ENCODE peak calls at places on chromosomes 11 and 22, in four cellular contexts. F, N, P and J are unnamed samples.

GRCh38 chr22:30178180-30179126 is 68.1 kb downstream of the LIF start:
- DNase-seq in F (no peak), N (no peak), P (no peak), J (no peak)

GRCh38 chr11:109604506-109604905 is 182.5 kb downstream of the C11orf87 start:
- DNase-seq in F (no peak), N (no peak), P (no peak), J (no peak)

GRCh38 chr22:36065775-36066544 is 37.3 kb upstream of the RBFOX2 start:
- DNase-seq in F (peak; percentile 59), N (peak; percentile 81), P (peak; percentile 92), J (peak; percentile 71)

GRCh38 chr11:86230921-86231320 is 13.6 kb upstream of the EED start:
- DNase-seq in F (no peak), N (no peak), P (no peak), J (no peak)

GRCh38 chr11:69534166-69534530 is 52.7 kb downstream of the LINC01488 start:
- DNase-seq in F (peak; percentile 55), N (no peak), P (no peak), J (no peak)

GRCh38 chr11:134725939-134726639 is 314.0 kb upstream of the B3GAT1 start:
- DNase-seq in F (peak; percentile 74), N (no peak), P (no peak), J (peak; percentile 75)

GRCh38 chr11:44316388-44317240 is 6.7 kb upstream of the ALX4 start:
- DNase-seq in F (peak; percentile 19), N (no peak), P (no peak), J (no peak)

GRCh38 chr22:36332623-36333331 is 55.0 kb downstream of the MYH9 start:
- DNase-seq in F (no peak), N (no peak), P (peak; percentile 83), J (no peak)

GRCh38 chr11:75066061-75066460 is 30.6 kb downstream of the OR2AT4 start:
- DNase-seq in F (no peak), N (no peak), P (peak; percentile 38), J (no peak)

GRCh38 chr11:116791813-116792143 is at the start of gene APOA5:
- DNase-seq in F (no peak), N (no peak), P (no peak), J (no peak)

GRCh38 chr11:65744699-65745042 is 24.1 kb upstream of the RNASEH2C start:
- DNase-seq in F (no peak), N (no peak), P (no peak), J (no peak)

GRCh38 chr11:208917-209260 is 1.4 kb downstream of the RIC8A start:
- DNase-seq in F (no peak), N (no peak), P (no peak), J (no peak)

GRCh38 chr11:210803-211180 is 3.3 kb downstream of the RIC8A start:
- DNase-seq in F (no peak), N (no peak), P (no peak), J (no peak)

GRCh38 chr11:208177-208916 is 839 bp downstream of the RIC8A start:
- DNase-seq in F (peak; percentile 85), N (peak; percentile 58), P (peak; percentile 63), J (peak; percentile 80)

GRCh38 chr11:210122-210802 is 2.8 kb downstream of the RIC8A start:
- DNase-seq in F (no peak), N (no peak), P (peak; percentile 88), J (no peak)

GRCh38 chr11:209275-210121 is 2.0 kb downstream of the RIC8A start:
- DNase-seq in F (no peak), N (no peak), P (no peak), J (no peak)
- H3K27ac ChIP-seq in F (no peak overlapping the region), N (peak overlapping the region; percentile 99), P (peak overlapping the region; percentile 82), J (peak overlapping the region; percentile 92)

DNA sequence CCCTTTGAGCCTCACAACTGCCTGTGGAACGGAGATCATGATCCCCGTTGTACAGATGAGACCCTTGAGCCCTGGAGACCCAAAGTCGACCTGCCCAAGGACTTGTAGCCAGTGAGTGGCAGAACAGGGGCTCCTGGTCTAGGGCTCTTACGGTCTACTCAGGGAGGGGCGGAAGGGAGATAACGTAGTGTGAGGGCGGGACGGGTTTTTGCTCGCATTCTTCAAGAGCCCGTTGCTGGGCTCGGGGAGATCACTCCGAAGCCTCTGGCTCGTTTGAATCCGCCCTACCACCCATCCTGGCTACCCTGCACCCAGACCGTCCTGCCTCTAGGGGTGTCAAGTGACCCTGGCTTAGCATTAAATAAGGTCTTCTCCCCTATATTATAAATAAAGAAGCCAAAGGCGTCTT is 637 bp downstream of the CRY2 start:
- DNase-seq in F (peak; percentile 63), N (no peak), P (peak; percentile 64), J (peak; percentile 21)
- H3K4me3 ChIP-seq in F (peak overlapping the region; percentile 66), N (peak overlapping the region; percentile 68), P (peak overlapping the region; percentile 97), J (peak overlapping the region; percentile 95)

DNA sequence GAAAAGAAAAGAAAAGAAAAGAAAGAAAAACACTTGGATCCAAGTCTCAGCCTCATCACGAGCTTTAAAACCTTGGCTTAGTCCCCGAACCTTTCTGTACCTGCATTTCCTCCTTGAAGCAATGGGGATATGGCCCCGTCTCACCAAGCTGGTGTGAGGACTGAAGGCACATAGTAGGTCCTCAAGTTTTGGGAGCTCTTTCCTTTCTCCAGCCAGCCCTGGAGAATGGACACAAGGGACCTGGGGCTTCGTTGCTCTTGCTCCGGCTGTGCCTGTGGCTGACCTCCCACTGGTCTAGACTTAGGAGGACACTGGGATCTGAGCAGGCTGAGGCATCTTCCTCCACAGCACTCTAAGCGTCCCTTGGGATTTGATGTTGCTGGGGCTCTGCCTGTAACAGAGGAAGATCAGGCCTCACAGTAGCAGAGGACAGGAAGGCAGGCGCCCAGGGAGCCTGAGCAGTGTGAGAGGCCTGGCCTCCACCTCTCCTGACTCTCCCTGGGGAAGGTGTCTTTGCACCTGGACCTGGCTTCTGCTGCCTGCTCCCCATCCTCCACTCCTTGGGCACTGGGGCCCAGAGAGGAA is 32.8 kb downstream of the KCNC1 start:
- DNase-seq in F (no peak), N (no peak), P (no peak), J (no peak)
- H3K36me3 ChIP-seq in F (no peaks in the 10 kb centered on the region), N (no peaks in the 10 kb centered on the region), P (no peaks in the 10 kb centered on the region), J (peaks cover 17% of the 10 kb centered on the region)

DNA sequence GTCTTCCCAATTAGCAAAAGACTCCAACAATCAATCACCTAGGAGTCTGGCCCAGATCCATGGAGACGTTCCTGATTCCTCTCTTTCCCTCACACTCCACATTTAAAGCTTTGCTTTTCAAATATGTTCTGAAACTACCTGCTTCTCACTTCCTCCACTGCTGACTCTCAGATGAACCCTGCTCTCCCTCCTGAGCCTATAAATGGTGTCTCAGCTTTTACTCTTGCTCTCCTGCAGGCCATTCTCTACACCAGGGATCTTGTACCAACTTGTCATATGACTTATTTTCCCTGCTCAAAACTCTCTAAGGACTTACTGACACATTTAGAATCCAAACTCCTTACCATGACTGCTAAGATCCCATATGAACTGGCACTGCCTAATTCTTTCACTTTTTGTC is 138.4 kb upstream of the DDI1 start:
- DNase-seq in F (no peak), N (no peak), P (no peak), J (no peak)
- H3K27ac ChIP-seq in F (no peak overlapping the region), N (no peak overlapping the region), P (no peak overlapping the region), J (no peak overlapping the region)

GRCh38 chr22:28442264-28442950 is 237.2 kb downstream of the TTC28 start:
- DNase-seq in F (peak; percentile 83), N (peak; percentile 49), P (peak; percentile 69), J (no peak)
- H3K4me3 ChIP-seq in F (peak overlapping the region; percentile 48), N (peak overlapping the region; percentile 52), P (peak overlapping the region; percentile 45), J (no peak overlapping the region)

DNA sequence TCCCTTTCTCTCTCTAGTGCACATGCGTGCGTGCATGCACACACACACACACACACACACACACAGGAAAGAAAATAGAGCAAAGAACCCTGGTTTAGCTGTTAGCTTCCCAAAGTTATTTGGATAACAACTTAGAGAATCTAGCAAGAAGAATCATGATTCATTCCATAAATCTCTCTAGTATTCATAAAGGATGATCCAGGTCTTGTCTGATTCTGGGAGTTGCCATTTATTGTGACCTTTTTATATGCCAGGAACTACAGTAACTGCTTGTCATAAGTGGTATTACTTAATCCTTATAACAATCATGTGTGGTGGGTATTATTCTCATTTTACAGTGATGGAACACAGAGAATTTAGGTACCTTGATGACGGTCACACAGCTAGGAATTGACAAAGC is 141.5 kb upstream of the MTMR2 start:
- DNase-seq in F (no peak), N (no peak), P (peak; percentile 21), J (no peak)
- H3K36me3 ChIP-seq in F (no peaks in the 10 kb centered on the region), N (no peaks in the 10 kb centered on the region), P (no peaks in the 10 kb centered on the region), J (peaks cover 3% of the 10 kb centered on the region)

GRCh38 chr11:83681944-83682644 is 395.9 kb upstream of the CCDC90B start:
- DNase-seq in F (no peak), N (no peak), P (no peak), J (no peak)
- H3K27ac ChIP-seq in F (no peak overlapping the region), N (no peak overlapping the region), P (no peak overlapping the region), J (no peak overlapping the region)

GRCh38 chr11:71263391-71263790 is 11.0 kb upstream of the SHANK2 start:
- DNase-seq in F (no peak), N (no peak), P (peak; percentile 41), J (no peak)

GRCh38 chr11:71266114-71266833 is 13.9 kb upstream of the SHANK2 start:
- DNase-seq in F (peak; percentile 81), N (no peak), P (no peak), J (no peak)

GRCh38 chr11:71267807-71268421 is 15.5 kb upstream of the SHANK2 start:
- DNase-seq in F (no peak), N (no peak), P (no peak), J (no peak)

GRCh38 chr11:71268706-71269321 is 16.4 kb upstream of the SHANK2 start:
- DNase-seq in F (peak; percentile 59), N (no peak), P (no peak), J (no peak)

DNA sequence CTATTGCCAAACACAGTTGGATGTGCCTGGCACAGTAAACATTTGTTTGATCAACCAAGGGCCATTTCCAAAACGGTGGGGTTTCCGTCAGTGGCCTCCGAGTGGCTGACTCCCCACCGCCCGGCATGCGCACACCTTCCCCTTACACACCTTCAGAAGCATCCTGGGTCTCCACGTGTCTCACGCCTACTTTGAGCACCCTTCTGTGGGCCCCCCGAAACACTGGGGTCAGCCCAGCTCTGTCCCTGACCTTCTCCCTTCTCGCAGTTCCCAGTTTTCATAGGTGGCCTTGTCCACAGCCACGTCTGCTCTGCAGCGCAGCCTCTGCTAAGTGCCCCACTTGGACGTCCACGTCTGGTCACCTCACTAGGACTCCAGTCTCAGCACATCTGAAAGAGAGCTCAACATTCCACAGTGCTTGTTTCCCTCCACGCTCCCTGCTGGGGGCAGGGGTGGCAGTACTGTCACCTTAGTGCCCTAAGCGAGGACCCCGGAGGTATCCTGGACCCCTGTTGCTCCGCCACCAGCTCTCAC is 13.2 kb upstream of the SHANK2 start:
- DNase-seq in F (no peak), N (no peak), P (no peak), J (no peak)
- H3K4me3 ChIP-seq in F (no peak overlapping the region), N (no peak overlapping the region), P (no peak overlapping the region), J (no peak overlapping the region)

DNA sequence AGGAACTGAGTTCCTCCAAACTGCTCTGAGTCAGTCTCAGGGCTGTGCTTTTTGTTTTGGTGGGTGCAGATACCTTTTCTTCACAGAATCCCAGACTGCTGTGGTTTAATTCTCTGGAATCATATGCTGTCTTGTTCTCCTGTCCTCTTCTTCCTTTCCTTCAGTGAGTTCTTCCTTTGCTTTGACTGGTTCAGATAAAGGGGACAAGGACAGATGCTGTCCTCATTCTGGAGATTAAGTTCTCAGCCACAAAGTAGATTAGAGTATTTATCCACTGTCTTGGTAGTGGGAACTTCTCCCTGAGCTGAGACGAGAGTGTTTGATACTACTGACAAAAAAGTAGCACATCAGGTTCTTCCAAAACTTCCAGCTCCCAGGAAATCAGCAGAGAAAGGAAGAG is 13.3 kb downstream of the ZDHHC5 start:
- DNase-seq in F (no peak), N (no peak), P (no peak), J (peak; percentile 14)
- H3K36me3 ChIP-seq in F (peaks cover 11% of the 10 kb centered on the region), N (peaks cover 66% of the 10 kb centered on the region), P (peaks cover 29% of the 10 kb centered on the region), J (peaks cover 47% of the 10 kb centered on the region)